ENCODE peak calls at places on chromosomes 12 and 14, in seven cellular contexts. I is GM23248; C is cardiac fibroblast; U is activated CD4-positive, alpha-beta T cell treated with anti-CD3 and anti-CD28 coated beads for 24 hours; Z is gastrocnemius medialis; H is NCI-H146; P is activated CD4-positive, CD25-positive, alpha-beta regulatory T cell. S is an unnamed sample.

GRCh38 chr14:77141592-77142288 is at the start of gene ZDHHC22:
- DNase-seq in I (no peak), C (no peak), U (no peak), Z (no peak), H (peak; percentile 56), P (no peak), S (no peak)

GRCh38 chr14:103561381-103562134 is 899 bp downstream of the BAG5 start:
- DNase-seq in I (peak; percentile 86), C (peak; percentile 70), U (no peak), Z (peak; percentile 50), H (peak; percentile 78), P (no peak), S (peak; percentile 54)

GRCh38 chr14:90692061-90692460 is 124.2 kb downstream of the TTC7B start:
- DNase-seq in I (peak; percentile 15), C (no peak), U (no peak), Z (no peak), H (no peak), P (no peak), S (no peak)

GRCh38 chr12:19614601-19615442 is 175.5 kb downstream of the AEBP2 start:
- DNase-seq in I (no peak), C (no peak), U (no peak), Z (no peak), H (no peak), P (no peak), S (no peak)

GRCh38 chr12:93573552-93574223 is 1.2 kb downstream of the SOCS2 start:
- DNase-seq in I (peak; percentile 80), C (peak; percentile 21), U (no peak), Z (no peak), H (no peak), P (no peak), S (peak; percentile 46)

GRCh38 chr14:24403294-24404013 is 4.7 kb downstream of the NYNRIN start:
- DNase-seq in I (peak; percentile 46), C (peak; percentile 45), U (no peak), Z (no peak), H (no peak), P (no peak), S (peak; percentile 48)

GRCh38 chr14:101223147-101223546 is 319.6 kb upstream of the RTL1 start:
- DNase-seq in I (no peak), C (no peak), U (no peak), Z (no peak), H (no peak), P (no peak), S (no peak)

GRCh38 chr12:14258468-14258947 is 107.0 kb upstream of the ATF7IP start:
- DNase-seq in I (peak; percentile 49), C (no peak), U (no peak), Z (no peak), H (no peak), P (no peak), S (no peak)

GRCh38 chr12:55516391-55516790 is 24.2 kb downstream of the OR6C68 start:
- DNase-seq in I (no peak), C (no peak), U (no peak), Z (no peak), H (no peak), P (no peak), S (no peak)

GRCh38 chr12:92244036-92244435 is 98.4 kb upstream of the BTG1 start:
- DNase-seq in I (peak; percentile 6), C (peak; percentile 84), U (no peak), Z (peak; percentile 28), H (no peak), P (no peak), S (no peak)

GRCh38 chr12:27434673-27435565 is 11.6 kb upstream of the SMCO2 start:
- DNase-seq in I (peak; percentile 50), C (no peak), U (no peak), Z (no peak), H (no peak), P (no peak), S (no peak)

GRCh38 chr14:81221579-81222102 is 882 bp upstream of the GTF2A1 start:
- DNase-seq in I (no peak), C (no peak), U (no peak), Z (no peak), H (peak; percentile 26), P (no peak), S (no peak)

GRCh38 chr14:33230016-33230415 is 291.3 kb downstream of the NPAS3 start:
- DNase-seq in I (no peak), C (no peak), U (no peak), Z (no peak), H (no peak), P (no peak), S (no peak)

GRCh38 chr12:42495244-42495643 is 94.3 kb downstream of the PRICKLE1 start:
- DNase-seq in I (no peak), C (no peak), U (no peak), Z (no peak), H (no peak), P (no peak), S (no peak)

GRCh38 chr12:130714591-130715149 is 1.4 kb downstream of the RIMBP2 start:
- DNase-seq in I (no peak), C (no peak), U (no peak), Z (no peak), H (peak; percentile 41), P (no peak), S (no peak)

GRCh38 chr12:15336772-15337553 is 14.7 kb downstream of the PTPRO start:
- DNase-seq in I (peak; percentile 74), C (peak; percentile 34), U (no peak), Z (no peak), H (no peak), P (no peak), S (peak; percentile 70)

GRCh38 chr12:62933871-62934798 is 815 bp downstream of the PPM1H start:
- DNase-seq in I (peak; percentile 62), C (peak; percentile 23), U (no peak), Z (no peak), H (peak; percentile 57), P (no peak), S (peak; percentile 19)

GRCh38 chr12:116400671-116401357 is 123.3 kb upstream of the MED13L start:
- DNase-seq in I (no peak), C (no peak), U (no peak), Z (no peak), H (no peak), P (no peak), S (no peak)

GRCh38 chr14:101665478-101666078 is 95.9 kb upstream of the PPP2R5C start:
- DNase-seq in I (peak; percentile 58), C (peak; percentile 48), U (no peak), Z (no peak), H (peak; percentile 0), P (peak; percentile 12), S (peak; percentile 40)

GRCh38 chr14:50667491-50668007 is 557 bp downstream of the SAV1 start:
- DNase-seq in I (no peak), C (no peak), U (peak; percentile 2), Z (peak; percentile 34), H (peak; percentile 70), P (peak; percentile 4), S (no peak)

GRCh38 chr12:95218852-95219171 is 1.2 kb downstream of the VEZT start:
- DNase-seq in I (peak; percentile 37), C (no peak), U (no peak), Z (no peak), H (peak; percentile 12), P (no peak), S (no peak)

GRCh38 chr12:100574262-100575074 is 984 bp downstream of the GAS2L3 start:
- DNase-seq in I (peak; percentile 51), C (peak; percentile 31), U (no peak), Z (no peak), H (peak; percentile 46), P (no peak), S (no peak)

GRCh38 chr12:131333136-131333535 is 377.8 kb upstream of the SFSWAP start:
- DNase-seq in I (no peak), C (no peak), U (no peak), Z (no peak), H (no peak), P (no peak), S (no peak)

GRCh38 chr14:55599250-55599879 is 19.4 kb downstream of the KTN1 start:
- DNase-seq in I (no peak), C (peak; percentile 29), U (no peak), Z (no peak), H (peak; percentile 81), P (no peak), S (no peak)

GRCh38 chr12:130337476-130338303 is at the start of gene PIWIL1:
- DNase-seq in I (no peak), C (no peak), U (no peak), Z (no peak), H (peak; percentile 77), P (no peak), S (no peak)

GRCh38 chr12:71090971-71091370 is 66.8 kb downstream of the TSPAN8 start:
- DNase-seq in I (no peak), C (no peak), U (no peak), Z (no peak), H (no peak), P (no peak), S (no peak)

GRCh38 chr14:104349950-104350349 is 211.6 kb downstream of the KIF26A start:
- DNase-seq in I (no peak), C (no peak), U (no peak), Z (no peak), H (no peak), P (no peak), S (no peak)

GRCh38 chr12:47819902-47820630 is at the start of gene HDAC7:
- DNase-seq in I (peak; percentile 90), C (peak; percentile 95), U (peak; percentile 65), Z (peak; percentile 85), H (peak; percentile 77), P (peak; percentile 58), S (peak; percentile 54)

GRCh38 chr12:15842106-15842505 is 40.1 kb upstream of the STRAP start:
- DNase-seq in I (peak; percentile 88), C (peak; percentile 75), U (no peak), Z (no peak), H (no peak), P (no peak), S (peak; percentile 41)

GRCh38 chr14:82398313-82398712 is 864.7 kb upstream of the SEL1L start:
- DNase-seq in I (no peak), C (no peak), U (no peak), Z (no peak), H (no peak), P (no peak), S (no peak)

GRCh38 chr12:28023156-28023887 is 50.8 kb upstream of the PTHLH start:
- DNase-seq in I (peak; percentile 95), C (peak; percentile 90), U (no peak), Z (no peak), H (no peak), P (no peak), S (peak; percentile 92)

GRCh38 chr14:70330596-70330995 is 28.9 kb downstream of the COX16 start:
- DNase-seq in I (no peak), C (no peak), U (no peak), Z (no peak), H (no peak), P (no peak), S (no peak)

GRCh38 chr14:72657214-72657921 is 236.5 kb downstream of the DPF3 start:
- DNase-seq in I (no peak), C (no peak), U (no peak), Z (no peak), H (no peak), P (no peak), S (no peak)

GRCh38 chr14:74425525-74426201 is 347 bp downstream of the SYNDIG1L start:
- DNase-seq in I (peak; percentile 55), C (peak; percentile 14), U (peak; percentile 25), Z (no peak), H (peak; percentile 12), P (no peak), S (no peak)